ENCODE peak calls at places on chromosomes 13 and 19, in eight cellular contexts. U, F, W, Q, Z, I, C and P are unnamed samples.

GRCh38 chr19:7915250-7916136 is 863 bp downstream of the TGFBR3L start:
- DNase-seq in U (no peak), F (no peak), W (no peak), Q (no peak), Z (no peak), I (no peak), C (no peak), P (no peak)

GRCh38 chr19:49210108-49210900 is 52.7 kb downstream of the TRPM4 start:
- DNase-seq in U (no peak), F (peak; percentile 57), W (peak; percentile 55), Q (no peak), Z (no peak), I (peak; percentile 35), C (peak; percentile 91), P (peak; percentile 77)

GRCh38 chr13:71118779-71119364 is 748.1 kb downstream of the DACH1 start:
- DNase-seq in U (no peak), F (no peak), W (no peak), Q (no peak), Z (no peak), I (no peak), C (no peak), P (no peak)

GRCh38 chr19:19451429-19452240 is 46.2 kb downstream of the GATAD2A start:
- DNase-seq in U (no peak), F (no peak), W (no peak), Q (no peak), Z (no peak), I (no peak), C (no peak), P (no peak)

GRCh38 chr13:23996456-23996855 is 99.2 kb upstream of the C1QTNF9B start:
- DNase-seq in U (no peak), F (no peak), W (no peak), Q (no peak), Z (no peak), I (no peak), C (no peak), P (no peak)

GRCh38 chr13:114104626-114105350 is 27.6 kb downstream of the RASA3 start:
- DNase-seq in U (no peak), F (no peak), W (peak; percentile 31), Q (no peak), Z (no peak), I (no peak), C (no peak), P (no peak)

GRCh38 chr13:30785146-30785845 is 50.0 kb downstream of the ALOX5AP start:
- DNase-seq in U (peak; percentile 15), F (no peak), W (no peak), Q (no peak), Z (no peak), I (no peak), C (no peak), P (no peak)

GRCh38 chr19:12838182-12838890 is at the start of gene MAST1:
- DNase-seq in U (no peak), F (no peak), W (peak; percentile 68), Q (peak; percentile 45), Z (no peak), I (peak; percentile 40), C (peak; percentile 66), P (peak; percentile 85)

GRCh38 chr13:19838726-19839342 is 24.6 kb downstream of the ZMYM5 start:
- DNase-seq in U (peak; percentile 82), F (no peak), W (peak; percentile 61), Q (no peak), Z (no peak), I (no peak), C (no peak), P (no peak)

GRCh38 chr19:17846146-17846545 is 1.6 kb downstream of the JAK3 start:
- DNase-seq in U (no peak), F (no peak), W (no peak), Q (no peak), Z (no peak), I (no peak), C (no peak), P (no peak)
- H3K4me3 ChIP-seq in U (no peak overlapping the region), F (no peak overlapping the region), W (no peak overlapping the region), Q (no peak overlapping the region), Z (no peak overlapping the region), I (no peak overlapping the region), C (no peak overlapping the region), P (no peak overlapping the region)

GRCh38 chr13:37417042-37417441 is 181.5 kb downstream of the POSTN start:
- DNase-seq in U (peak; percentile 53), F (no peak), W (no peak), Q (no peak), Z (no peak), I (no peak), C (no peak), P (no peak)
- H3K9ac ChIP-seq in U (no peak overlapping the region), F (no peak overlapping the region), W (no peak overlapping the region), Q (no peak overlapping the region), Z (no peak overlapping the region), I (no peak overlapping the region), C (no peak overlapping the region), P (no peak overlapping the region)

GRCh38 chr13:75474956-75475355 is 7.0 kb downstream of the TBC1D4 start:
- DNase-seq in U (no peak), F (no peak), W (no peak), Q (no peak), Z (no peak), I (no peak), C (no peak), P (no peak)
- H3K27me3 ChIP-seq in U (no peaks in the 10 kb centered on the region), F (no peaks in the 10 kb centered on the region), W (no peaks in the 10 kb centered on the region), Q (peaks cover 14% of the 10 kb centered on the region), Z (no peaks in the 10 kb centered on the region), I (no peaks in the 10 kb centered on the region), C (no peaks in the 10 kb centered on the region), P (no peaks in the 10 kb centered on the region)

GRCh38 chr19:11639602-11640471 is 42.6 kb downstream of the ZNF627 start:
- DNase-seq in U (peak; percentile 85), F (peak; percentile 96), W (peak; percentile 98), Q (peak; percentile 98), Z (peak; percentile 94), I (peak; percentile 99), C (peak; percentile 98), P (peak; percentile 98)
- H3K4me3 ChIP-seq in U (peak overlapping the region; percentile 51), F (peak overlapping the region; percentile 89), W (peak overlapping the region; percentile 79), Q (peak overlapping the region; percentile 95), Z (peak overlapping the region; percentile 95), I (peak overlapping the region; percentile 81), C (peak overlapping the region; percentile 67), P (peak overlapping the region; percentile 62)

GRCh38 chr19:6767357-6768235 is at the start of gene SH2D3A:
- DNase-seq in U (peak; percentile 15), F (peak; percentile 57), W (peak; percentile 19), Q (peak; percentile 96), Z (peak; percentile 96), I (peak; percentile 98), C (peak; percentile 98), P (peak; percentile 98)
- H3K9ac ChIP-seq in U (no peak within 1 kb of the TSS), F (peak within 1 kb of the TSS; percentile 30), W (no peak within 1 kb of the TSS), Q (peak within 1 kb of the TSS; percentile 66), Z (peak within 1 kb of the TSS; percentile 99), I (peak within 1 kb of the TSS; percentile 82), C (peak within 1 kb of the TSS; percentile 79), P (peak within 1 kb of the TSS; percentile 74)

GRCh38 chr13:27813826-27814225 is 21.5 kb downstream of the GSX1 start:
- DNase-seq in U (no peak), F (no peak), W (no peak), Q (no peak), Z (no peak), I (no peak), C (no peak), P (no peak)

GRCh38 chr13:27806744-27807387 is 14.6 kb downstream of the GSX1 start:
- DNase-seq in U (no peak), F (no peak), W (no peak), Q (no peak), Z (no peak), I (no peak), C (no peak), P (no peak)

GRCh38 chr13:27810009-27810408 is 17.7 kb downstream of the GSX1 start:
- DNase-seq in U (no peak), F (no peak), W (no peak), Q (no peak), Z (no peak), I (no peak), C (no peak), P (no peak)

GRCh38 chr13:27808866-27809546 is 16.7 kb downstream of the GSX1 start:
- DNase-seq in U (no peak), F (no peak), W (no peak), Q (no peak), Z (peak; percentile 94), I (no peak), C (no peak), P (no peak)

DNA sequence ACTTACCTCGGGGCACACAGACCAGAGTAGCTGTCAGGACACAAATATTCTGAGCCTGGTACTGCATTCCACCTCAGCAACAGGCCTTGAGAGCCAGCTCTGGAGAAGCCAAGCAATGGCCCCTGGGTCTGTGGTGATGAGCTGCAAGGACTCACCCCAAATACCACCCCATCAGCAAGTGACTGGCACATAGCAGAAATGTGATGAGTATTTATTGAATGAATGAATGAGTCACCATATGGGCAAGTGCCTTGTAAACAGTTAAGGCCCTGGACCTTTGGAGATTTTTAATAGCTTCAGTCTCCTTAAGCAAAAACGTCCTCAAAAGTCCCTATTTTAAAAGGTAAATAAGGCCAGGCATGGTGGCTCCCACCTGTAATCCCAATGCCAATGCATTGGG is 18.2 kb downstream of the GSX1 start:
- DNase-seq in U (no peak), F (no peak), W (no peak), Q (no peak), Z (peak; percentile 54), I (no peak), C (no peak), P (no peak)
- H3K27me3 ChIP-seq in U (peaks cover 22% of the 10 kb centered on the region), F (no peaks in the 10 kb centered on the region), W (peaks cover 15% of the 10 kb centered on the region), Q (no peaks in the 10 kb centered on the region), Z (no peaks in the 10 kb centered on the region), I (no peaks in the 10 kb centered on the region), C (no peaks in the 10 kb centered on the region), P (no peaks in the 10 kb centered on the region)

GRCh38 chr13:99663185-99663825 is 162.0 kb downstream of the TM9SF2 start:
- DNase-seq in U (no peak), F (no peak), W (no peak), Q (no peak), Z (no peak), I (no peak), C (no peak), P (no peak)
- H3K4me3 ChIP-seq in U (no peak overlapping the region), F (no peak overlapping the region), W (no peak overlapping the region), Q (no peak overlapping the region), Z (no peak overlapping the region), I (no peak overlapping the region), C (no peak overlapping the region), P (no peak overlapping the region)

DNA sequence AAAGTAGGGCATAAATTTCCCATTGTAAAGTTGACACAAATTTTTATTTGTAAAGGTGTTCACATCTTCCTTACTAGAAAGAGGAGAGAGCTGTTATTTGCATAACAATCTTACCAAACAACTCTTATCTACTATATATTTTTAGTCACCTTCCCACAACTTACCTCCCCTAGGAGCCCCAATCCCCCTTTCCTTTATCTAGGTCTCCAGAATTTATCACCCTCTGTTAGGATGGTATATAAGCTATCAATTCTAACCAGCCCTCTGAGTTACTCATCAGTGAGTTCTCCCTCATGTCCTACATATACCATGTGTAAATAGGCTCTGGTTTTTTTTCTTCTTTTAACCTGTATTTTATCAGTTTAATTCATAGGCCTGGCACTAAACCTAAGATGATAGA is 62.2 kb downstream of the DCT start:
- DNase-seq in U (no peak), F (no peak), W (no peak), Q (no peak), Z (no peak), I (no peak), C (no peak), P (no peak)
- H3K9ac ChIP-seq in U (no peak overlapping the region), F (no peak overlapping the region), W (no peak overlapping the region), Q (no peak overlapping the region), Z (no peak overlapping the region), I (no peak overlapping the region), C (no peak overlapping the region), P (no peak overlapping the region)